ENCODE peak calls at places on chromosomes 13 and 19, in six cellular contexts. X is H1, T is mesenchymal stem cell, A is IMR-90, V is neuronal stem cell, K is trophoblast cell. Q is an unnamed sample.

GRCh38 chr19:47414469-47414868 is 4.9 kb downstream of the MEIS3 start:
- DNase-seq in X (peak; percentile 70), T (no peak), A (no peak), V (no peak), K (peak; percentile 62), Q (no peak)

GRCh38 chr19:10344780-10345179 is 5.4 kb upstream of the ICAM3 start:
- DNase-seq in X (no peak), T (no peak), A (peak; percentile 39), V (no peak), K (peak; percentile 45), Q (no peak)

GRCh38 chr13:32113564-32113963 is 82.0 kb downstream of the FRY start:
- DNase-seq in X (no peak), T (no peak), A (no peak), V (no peak), K (no peak), Q (no peak)

GRCh38 chr13:21014666-21015170 is 46.7 kb downstream of the LATS2 start:
- DNase-seq in X (no peak), T (peak; percentile 87), A (peak; percentile 91), V (no peak), K (no peak), Q (no peak)

GRCh38 chr19:15091918-15092753 is 10.1 kb downstream of the OR1I1 start:
- DNase-seq in X (peak; percentile 54), T (peak; percentile 77), A (peak; percentile 71), V (peak; percentile 72), K (peak; percentile 45), Q (peak; percentile 54)

GRCh38 chr19:18321729-18322091 is 1.2 kb downstream of the LSM4 start:
- DNase-seq in X (no peak), T (peak; percentile 47), A (peak; percentile 33), V (no peak), K (no peak), Q (no peak)

GRCh38 chr13:34762312-34762711 is 179.8 kb upstream of the NBEA start:
- DNase-seq in X (no peak), T (peak; percentile 72), A (no peak), V (no peak), K (no peak), Q (no peak)

GRCh38 chr13:73533111-73533510 is 474.3 kb downstream of the KLF5 start:
- DNase-seq in X (no peak), T (no peak), A (no peak), V (no peak), K (no peak), Q (no peak)

GRCh38 chr19:14434543-14435319 is 1.6 kb downstream of the PKN1 start:
- DNase-seq in X (no peak), T (peak; percentile 87), A (peak; percentile 72), V (no peak), K (peak; percentile 95), Q (no peak)

GRCh38 chr19:40416918-40417713 is 3.9 kb upstream of the PRX start:
- DNase-seq in X (no peak), T (peak; percentile 90), A (peak; percentile 35), V (no peak), K (no peak), Q (no peak)

GRCh38 chr13:98490195-98490771 is 86.6 kb downstream of the STK24 start:
- DNase-seq in X (no peak), T (no peak), A (no peak), V (no peak), K (no peak), Q (no peak)

GRCh38 chr13:75173457-75174356 is 308.3 kb downstream of the TBC1D4 start:
- DNase-seq in X (no peak), T (no peak), A (no peak), V (no peak), K (no peak), Q (no peak)

GRCh38 chr13:111502957-111503356 is 182.5 kb downstream of the TEX29 start:
- DNase-seq in X (no peak), T (no peak), A (no peak), V (no peak), K (no peak), Q (no peak)

GRCh38 chr13:52454459-52454824 is 836 bp upstream of the CKAP2 start:
- DNase-seq in X (no peak), T (peak; percentile 6), A (peak; percentile 8), V (no peak), K (no peak), Q (peak; percentile 27)

GRCh38 chr13:24540236-24541126 is 27.9 kb upstream of the PARP4 start:
- DNase-seq in X (peak; percentile 95), T (peak; percentile 25), A (no peak), V (peak; percentile 23), K (no peak), Q (peak; percentile 82)

GRCh38 chr13:99268822-99269221 is 10.6 kb upstream of the GPR18 start:
- DNase-seq in X (no peak), T (no peak), A (no peak), V (no peak), K (no peak), Q (no peak)

GRCh38 chr19:15810335-15810734 is 5.1 kb downstream of the OR10H1 start:
- DNase-seq in X (no peak), T (no peak), A (no peak), V (no peak), K (no peak), Q (no peak)

GRCh38 chr19:5031231-5032100 is 62.6 kb downstream of the KDM4B start:
- DNase-seq in X (peak; percentile 99), T (peak; percentile 78), A (peak; percentile 65), V (peak; percentile 85), K (peak; percentile 60), Q (peak; percentile 92)

GRCh38 chr13:71368301-71368700 is 498.7 kb downstream of the DACH1 start:
- DNase-seq in X (no peak), T (peak; percentile 52), A (no peak), V (no peak), K (no peak), Q (no peak)

GRCh38 chr13:59834801-59835200 is 328.9 kb downstream of the DIAPH3 start:
- DNase-seq in X (no peak), T (peak; percentile 64), A (peak; percentile 49), V (no peak), K (no peak), Q (no peak)

GRCh38 chr19:3760871-3761361 is 576 bp downstream of the APBA3 start:
- DNase-seq in X (no peak), T (no peak), A (peak; percentile 8), V (no peak), K (no peak), Q (no peak)

GRCh38 chr19:35437152-35437951 is 10.7 kb upstream of the FFAR2 start:
- DNase-seq in X (no peak), T (peak; percentile 89), A (no peak), V (no peak), K (no peak), Q (no peak)

GRCh38 chr19:51407631-51408131 is 9.8 kb downstream of the SIGLEC10 start:
- DNase-seq in X (no peak), T (peak; percentile 21), A (peak; percentile 17), V (no peak), K (no peak), Q (peak; percentile 74)

GRCh38 chr19:58042709-58043340 is 9.0 kb downstream of the ZSCAN1 start:
- DNase-seq in X (peak; percentile 87), T (no peak), A (no peak), V (no peak), K (no peak), Q (peak; percentile 87)

GRCh38 chr13:84873951-84874350 is 925.3 kb downstream of the SLITRK6 start:
- DNase-seq in X (no peak), T (no peak), A (no peak), V (no peak), K (no peak), Q (no peak)

GRCh38 chr13:49494645-49495044 is 1.1 kb upstream of the PHF11 start:
- DNase-seq in X (no peak), T (no peak), A (no peak), V (no peak), K (no peak), Q (no peak)

GRCh38 chr13:49497272-49497671 is 1.5 kb downstream of the PHF11 start:
- DNase-seq in X (no peak), T (no peak), A (no peak), V (no peak), K (peak; percentile 26), Q (no peak)

GRCh38 chr13:49499889-49500660 is 4.3 kb downstream of the PHF11 start:
- DNase-seq in X (no peak), T (peak; percentile 93), A (peak; percentile 90), V (no peak), K (no peak), Q (no peak)

GRCh38 chr13:49495783-49496762 is at the start of gene PHF11:
- DNase-seq in X (peak; percentile 83), T (peak; percentile 89), A (peak; percentile 76), V (peak; percentile 46), K (peak; percentile 94), Q (peak; percentile 74)

GRCh38 chr13:49498211-49498610 is 2.5 kb downstream of the PHF11 start:
- DNase-seq in X (no peak), T (no peak), A (no peak), V (no peak), K (no peak), Q (no peak)
- H2BK120ac ChIP-seq in X (no peak overlapping the region), T (no peak overlapping the region), A (no peak overlapping the region), V (no peak overlapping the region), K (no peak overlapping the region), Q (no peak overlapping the region)

GRCh38 chr13:50123002-50123401 is 107.8 kb downstream of the KCNRG start:
- DNase-seq in X (no peak), T (no peak), A (no peak), V (no peak), K (no peak), Q (no peak)

GRCh38 chr13:50123515-50123861 is 108.2 kb downstream of the KCNRG start:
- DNase-seq in X (no peak), T (no peak), A (no peak), V (no peak), K (no peak), Q (no peak)

GRCh38 chr13:50123862-50124535 is 108.8 kb downstream of the KCNRG start:
- DNase-seq in X (peak; percentile 87), T (peak; percentile 96), A (peak; percentile 97), V (peak; percentile 56), K (peak; percentile 79), Q (peak; percentile 88)

GRCh38 chr13:50124536-50125305 is 109.5 kb downstream of the KCNRG start:
- DNase-seq in X (peak; percentile 87), T (peak; percentile 84), A (peak; percentile 56), V (peak; percentile 78), K (peak; percentile 32), Q (peak; percentile 69)

GRCh38 chr13:50122465-50122864 is 107.2 kb downstream of the KCNRG start:
- DNase-seq in X (no peak), T (no peak), A (no peak), V (no peak), K (no peak), Q (no peak)
- H3K4me1 ChIP-seq in X (peaks cover 18% of the 10 kb centered on the region), T (peaks cover 17% of the 10 kb centered on the region), A (peaks cover 7% of the 10 kb centered on the region), V (peaks cover 11% of the 10 kb centered on the region), K (peaks cover 6% of the 10 kb centered on the region), Q (peaks cover 3% of the 10 kb centered on the region)

GRCh38 chr19:38425222-38425809 is 703 bp downstream of the RASGRP4 start:
- DNase-seq in X (peak; percentile 55), T (no peak), A (no peak), V (no peak), K (no peak), Q (no peak)
- H4K91ac ChIP-seq in X (peak overlapping the region; percentile 83), T (no peak overlapping the region), A (no peak overlapping the region), V (no peak overlapping the region), K (no peak overlapping the region), Q (no peak overlapping the region)

GRCh38 chr19:1251233-1251502 is 2.8 kb downstream of the MIDN start:
- DNase-seq in X (no peak), T (peak; percentile 81), A (peak; percentile 68), V (no peak), K (peak; percentile 56), Q (no peak)
- H2BK120ac ChIP-seq in X (peak overlapping the region; percentile 54), T (peak overlapping the region; percentile 99), A (peak overlapping the region; percentile 85), V (peak overlapping the region; percentile 76), K (peak overlapping the region; percentile 50), Q (no peak overlapping the region)

GRCh38 chr13:114130131-114130707 is 2.2 kb downstream of the RASA3 start:
- DNase-seq in X (no peak), T (peak; percentile 44), A (no peak), V (no peak), K (no peak), Q (no peak)
- H3K4me1 ChIP-seq in X (peaks cover 29% of the 10 kb centered on the region), T (peaks cover 50% of the 10 kb centered on the region), A (peaks cover 29% of the 10 kb centered on the region), V (peaks cover 43% of the 10 kb centered on the region), K (peaks cover 23% of the 10 kb centered on the region), Q (peaks cover 5% of the 10 kb centered on the region)

Q was measured in H9.